ENCODE peak calls at places on chromosomes 16 and 17, in five cellular contexts. J is PC-9, E is AG10803, I is mucosa of descending colon, N is cardiac fibroblast. X is an unnamed sample.
A peak's percentile ranks its signal among the peaks of the same experiment; 100 is the strongest.

GRCh38 chr17:45171338-45172231 is 9.9 kb downstream of the HEXIM2 start:
- DNase-seq in J (peak; percentile 97), E (peak; percentile 83), I (peak; percentile 60), N (no peak), X (no peak)

GRCh38 chr16:4976611-4977145 is 18.5 kb downstream of the SEC14L5 start:
- DNase-seq in J (no peak), E (no peak), I (peak; percentile 65), N (no peak), X (no peak)

GRCh38 chr16:20918486-20919239 is 18.1 kb downstream of the LYRM1 start:
- DNase-seq in J (no peak), E (peak; percentile 90), I (no peak), N (peak; percentile 83), X (no peak)

GRCh38 chr16:10938321-10938720 is 3.9 kb downstream of the DEXI start:
- DNase-seq in J (no peak), E (no peak), I (no peak), N (no peak), X (no peak)

GRCh38 chr17:32588135-32588534 is 101.3 kb downstream of the CDK5R1 start:
- DNase-seq in J (no peak), E (no peak), I (no peak), N (no peak), X (no peak)

GRCh38 chr17:3691539-3692166 is 4.3 kb downstream of the P2RX5 start:
- DNase-seq in J (no peak), E (no peak), I (peak; percentile 49), N (no peak), X (no peak)

GRCh38 chr17:45824475-45824874 is 20.2 kb upstream of the SPPL2C start:
- DNase-seq in J (no peak), E (no peak), I (no peak), N (no peak), X (no peak)

GRCh38 chr16:80570106-80570478 is 29.3 kb downstream of the DYNLRB2 start:
- DNase-seq in J (no peak), E (peak; percentile 6), I (no peak), N (peak; percentile 20), X (no peak)

GRCh38 chr17:40499551-40500189 is 1.8 kb downstream of the TNS4 start:
- DNase-seq in J (peak; percentile 65), E (peak; percentile 66), I (peak; percentile 94), N (peak; percentile 68), X (peak; percentile 65)

GRCh38 chr17:38464723-38465419 is 36.6 kb downstream of the ARHGAP23 start:
- DNase-seq in J (no peak), E (peak; percentile 96), I (peak; percentile 80), N (peak; percentile 93), X (peak; percentile 50)

GRCh38 chr16:66442502-66443268 is 15.6 kb downstream of the BEAN1 start:
- DNase-seq in J (no peak), E (no peak), I (no peak), N (no peak), X (no peak)

GRCh38 chr17:37693328-37693727 is 50.1 kb upstream of the DDX52 start:
- DNase-seq in J (no peak), E (no peak), I (no peak), N (no peak), X (no peak)

DNA sequence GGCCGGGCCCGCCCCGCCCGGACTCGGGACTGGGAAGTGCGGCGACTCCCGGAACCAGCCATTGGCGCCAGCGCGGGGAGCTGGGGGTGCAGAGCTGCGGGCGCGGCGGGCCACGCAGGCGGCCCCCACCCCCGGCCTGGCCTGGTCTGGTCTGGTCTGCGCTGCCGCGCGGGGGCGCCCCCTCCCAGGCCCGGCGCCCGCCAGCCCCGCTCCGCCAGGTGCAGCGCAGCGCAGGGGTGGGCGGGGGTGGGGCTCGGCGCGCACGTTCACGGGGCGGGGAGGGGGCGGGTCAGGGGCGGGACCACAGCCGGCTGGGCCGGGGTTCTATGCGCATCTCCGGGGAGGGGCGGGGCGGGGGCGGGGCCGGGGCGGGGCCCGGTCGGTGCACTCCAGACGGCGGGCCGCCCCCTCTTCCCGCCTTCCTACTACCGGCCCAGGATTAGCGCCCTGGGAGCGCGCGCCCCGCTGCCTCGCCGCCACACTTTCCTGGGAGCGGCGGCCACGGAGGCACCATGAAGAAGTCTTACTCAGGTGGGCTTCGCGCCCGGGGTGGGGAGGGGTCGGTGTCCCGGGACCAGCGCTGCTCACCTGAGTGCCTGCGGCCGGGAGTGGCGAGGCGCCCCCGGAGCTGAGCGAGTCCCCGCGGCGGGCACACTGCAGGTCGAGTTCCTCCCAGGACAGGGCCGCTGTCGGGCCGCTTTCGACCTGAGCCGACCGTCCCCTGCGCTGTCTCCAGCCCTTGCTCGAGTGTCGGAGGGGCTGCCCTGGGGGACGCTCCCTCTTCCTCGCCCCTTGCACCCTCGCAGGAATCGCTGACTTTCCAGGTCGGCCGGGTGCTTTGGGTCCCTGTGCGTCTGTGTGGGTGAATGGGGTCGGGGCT is 140.5 kb downstream of the SEC14L1 start:
- DNase-seq in J (peak; percentile 36), E (peak; percentile 13), I (peak; percentile 83), N (no peak), X (no peak)
- TF ChIP-seq CTCF in J (no peak), E (no peak), I (no peak), N (no peak), X (no peak)

GRCh38 chr17:80284631-80285030 is 24.0 kb downstream of the RNF213 start:
- DNase-seq in J (no peak), E (no peak), I (peak; percentile 22), N (no peak), X (no peak)
- TF ChIP-seq CTCF in J (no peak), E (no peak), I (no peak), N (no peak), X (no peak)

GRCh38 chr17:10119203-10120112 is 78.9 kb downstream of the GAS7 start:
- DNase-seq in J (peak; percentile 81), E (peak; percentile 46), I (peak; percentile 79), N (no peak), X (no peak)
- TF ChIP-seq CTCF in J (no peak), E (no peak), I (no peak), N (no peak), X (no peak)

GRCh38 chr17:62966426-62967110 is 533 bp downstream of the TANC2 start:
- DNase-seq in J (peak; percentile 59), E (no peak), I (peak; percentile 73), N (peak; percentile 58), X (no peak)

GRCh38 chr17:62964506-62964905 is 1.5 kb upstream of the TANC2 start:
- DNase-seq in J (no peak), E (no peak), I (no peak), N (no peak), X (no peak)

GRCh38 chr17:62965149-62965648 is 836 bp upstream of the TANC2 start:
- DNase-seq in J (no peak), E (no peak), I (no peak), N (no peak), X (no peak)

GRCh38 chr17:62967111-62967449 is 1.0 kb downstream of the TANC2 start:
- DNase-seq in J (no peak), E (no peak), I (no peak), N (no peak), X (no peak)

DNA sequence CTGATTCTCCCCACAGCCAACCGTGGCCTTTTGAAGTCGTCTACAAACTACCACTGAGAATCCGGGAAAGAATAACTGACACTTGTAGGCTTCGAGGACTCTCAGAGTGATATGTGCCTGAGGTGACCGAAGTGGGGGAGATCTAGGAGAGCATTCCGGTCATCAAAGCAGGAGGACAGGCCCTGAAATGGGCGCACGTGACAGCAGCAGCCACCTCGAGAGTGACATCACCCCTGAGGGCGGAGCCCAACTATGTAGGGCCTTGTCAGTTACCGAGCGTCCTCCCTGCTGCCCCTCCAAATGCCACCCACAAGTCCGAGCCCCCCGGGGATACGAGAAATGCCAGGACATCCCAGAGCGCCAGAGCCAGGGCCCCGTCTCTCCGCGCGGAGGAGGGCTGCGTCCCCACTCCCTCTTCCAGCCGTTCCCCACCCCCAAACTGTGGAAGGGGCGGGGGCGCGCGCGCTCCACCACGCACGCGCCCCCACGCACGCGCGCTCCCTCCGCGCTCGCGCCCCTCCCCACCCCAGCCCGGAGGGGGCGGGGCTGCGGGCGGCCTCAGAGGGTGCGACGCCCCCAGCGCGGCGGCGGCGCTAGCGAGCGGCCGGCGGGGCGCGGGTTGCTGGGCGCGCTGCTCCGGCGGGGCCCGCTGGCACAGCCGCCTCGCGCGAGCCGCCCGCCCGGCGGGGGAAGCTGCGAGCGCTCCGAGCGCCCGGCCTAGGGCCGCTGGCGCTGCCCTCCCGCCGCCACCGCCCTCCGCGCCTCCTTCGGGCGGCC is at the start of gene TANC2:
- DNase-seq in J (peak; percentile 63), E (peak; percentile 79), I (peak; percentile 84), N (peak; percentile 80), X (peak; percentile 73)
- TF ChIP-seq CTCF in J (no peak), E (no peak), I (no peak), N (no peak), X (no peak)

X was measured in omental fat pad.